ENCODE peak calls at places on chromosome 10, in four cellular contexts. P, J, G and Z are unnamed samples.
A peak's percentile ranks its signal among the peaks of the same experiment; 100 is the strongest.

GRCh38 chr10:118662228-118663035 is 67.0 kb upstream of the PRLHR start:
- DNase-seq in G (no peak), P (no peak), J (no peak), Z (peak; percentile 2)

GRCh38 chr10:3102721-3103410 is 35.5 kb downstream of the PFKP start:
- DNase-seq in G (peak; percentile 49), J (no peak), P (peak; percentile 66), Z (no peak)

GRCh38 chr10:45418859-45419672 is 45.0 kb downstream of the ALOX5 start:
- DNase-seq in G (peak; percentile 27), J (no peak), P (peak; percentile 12), Z (peak; percentile 4)

GRCh38 chr10:483266-483665 is 206.2 kb downstream of the DIP2C start:
- DNase-seq in P (no peak), J (no peak), G (no peak), Z (no peak)

GRCh38 chr10:70480254-70480861 is 1.8 kb downstream of the PALD1 start:
- DNase-seq in G (no peak), P (no peak), J (peak; percentile 84), Z (no peak)

GRCh38 chr10:97673736-97674525 is 13.1 kb downstream of the AVPI1 start:
- DNase-seq in G (peak; percentile 58), J (peak; percentile 34), P (peak; percentile 48), Z (peak; percentile 65)

GRCh38 chr10:53786236-53786635 is 1013.7 kb upstream of the MBL2 start:
- DNase-seq in P (no peak), J (no peak), G (no peak), Z (no peak)

GRCh38 chr10:128567561-128567960 is 441.3 kb upstream of the MKI67 start:
- DNase-seq in P (no peak), G (no peak), J (no peak), Z (no peak)

GRCh38 chr10:126191192-126191591 is 197.1 kb downstream of the ADAM12 start:
- DNase-seq in J (no peak), G (no peak), P (no peak), Z (no peak)

GRCh38 chr10:87775766-87776165 is 42.3 kb downstream of the ATAD1 start:
- DNase-seq in P (peak; percentile 20), J (no peak), G (peak; percentile 26), Z (peak; percentile 16)

GRCh38 chr10:75042292-75042974 is 69.0 kb upstream of the SAMD8 start:
- DNase-seq in G (peak; percentile 46), P (peak; percentile 74), J (no peak), Z (peak; percentile 68)

GRCh38 chr10:110717830-110718595 is 73.9 kb downstream of the RBM20 start:
- DNase-seq in J (no peak), P (no peak), G (no peak), Z (no peak)

GRCh38 chr10:91901784-91902677 is 7.3 kb downstream of the FGFBP3 start:
- DNase-seq in J (no peak), P (peak; percentile 90), G (peak; percentile 95), Z (peak; percentile 92)

GRCh38 chr10:71244638-71245419 is 32.5 kb downstream of the UNC5B start:
- DNase-seq in J (no peak), P (peak; percentile 70), G (peak; percentile 96), Z (no peak)

GRCh38 chr10:83625831-83626360 is 513.4 kb upstream of the GHITM start:
- DNase-seq in G (no peak), J (no peak), P (no peak), Z (no peak)

GRCh38 chr10:21393941-21394340 is 131.5 kb downstream of the SKIDA1 start:
- DNase-seq in J (no peak), G (no peak), P (no peak), Z (no peak)

GRCh38 chr10:35451103-35452016 is 115.1 kb downstream of the CCNY start:
- DNase-seq in P (no peak), J (no peak), G (peak; percentile 56), Z (no peak)

GRCh38 chr10:7354330-7355047 is 56.3 kb downstream of the SFMBT2 start:
- DNase-seq in J (no peak), G (peak; percentile 84), P (peak; percentile 69), Z (peak; percentile 61)

GRCh38 chr10:43055217-43055616 is 21.7 kb upstream of the RET start:
- DNase-seq in G (no peak), P (no peak), J (no peak), Z (no peak)

GRCh38 chr10:43976292-43976691 is 327.6 kb upstream of the ZNF32 start:
- DNase-seq in J (no peak), P (no peak), G (no peak), Z (no peak)

GRCh38 chr10:102691701-102692100 is 22.5 kb downstream of the ARL3 start:
- DNase-seq in P (no peak), J (no peak), G (no peak), Z (no peak)

GRCh38 chr10:109966961-109967738 is 40.6 kb upstream of the ADD3 start:
- DNase-seq in J (no peak), G (peak; percentile 92), P (peak; percentile 72), Z (no peak)

GRCh38 chr10:95350212-95350829 is 59.5 kb upstream of the PDLIM1 start:
- DNase-seq in J (no peak), G (peak; percentile 94), P (no peak), Z (no peak)

GRCh38 chr10:34764347-34764991 is 50.6 kb downstream of the PARD3 start:
- DNase-seq in J (no peak), P (no peak), G (no peak), Z (no peak)

GRCh38 chr10:111593578-111593977 is 516.7 kb downstream of the ADRA2A start:
- DNase-seq in P (no peak), G (no peak), J (no peak), Z (no peak)

GRCh38 chr10:18504161-18504560 is 147.2 kb downstream of the NSUN6 start:
- DNase-seq in G (no peak), P (no peak), J (no peak), Z (no peak)

GRCh38 chr10:124259139-124259825 is 159.4 kb downstream of the OAT start:
- DNase-seq in J (peak; percentile 51), G (peak; percentile 16), P (no peak), Z (no peak)

GRCh38 chr10:35635576-35635975 is 6.5 kb downstream of the FZD8 start:
- DNase-seq in J (peak; percentile 50), G (peak; percentile 76), P (peak; percentile 35), Z (peak; percentile 63)

GRCh38 chr10:37434091-37434490 is 308.7 kb downstream of the ANKRD30A start:
- DNase-seq in J (no peak), P (no peak), G (no peak), Z (peak; percentile 34)

GRCh38 chr10:20839910-20840309 is 57.2 kb downstream of the NEBL start:
- DNase-seq in P (no peak), J (no peak), G (no peak), Z (no peak)

GRCh38 chr10:99529483-99530107 is 3.1 kb upstream of the NKX2-3 start:
- DNase-seq in P (no peak), J (no peak), G (peak; percentile 34), Z (no peak)

GRCh38 chr10:110566472-110567200 is 859 bp upstream of the SMC3 start:
- DNase-seq in P (no peak), J (peak; percentile 14), G (no peak), Z (no peak)

GRCh38 chr10:110504111-110504735 is 6.5 kb downstream of the DUSP5 start:
- DNase-seq in P (peak; percentile 73), G (peak; percentile 95), J (no peak), Z (peak; percentile 52)

GRCh38 chr10:131998050-131998844 is 16.5 kb upstream of the BNIP3 start:
- DNase-seq in G (no peak), J (no peak), P (no peak), Z (no peak)
- H3K4me2 ChIP-seq in G (peak overlapping the region; percentile 75), J (no peak overlapping the region), P (peak overlapping the region; percentile 49), Z (peak overlapping the region; percentile 24)

GRCh38 chr10:116829711-116830110 is 19.6 kb upstream of the ENO4 start:
- DNase-seq in G (no peak), J (no peak), P (no peak), Z (no peak)

GRCh38 chr10:116833986-116834760 is 15.1 kb upstream of the ENO4 start:
- DNase-seq in G (no peak), P (no peak), J (no peak), Z (no peak)

GRCh38 chr10:116831086-116831485 is 18.2 kb upstream of the ENO4 start:
- DNase-seq in G (no peak), J (no peak), P (no peak), Z (no peak)

GRCh38 chr10:116828121-116828520 is 21.2 kb upstream of the ENO4 start:
- DNase-seq in J (no peak), P (no peak), G (no peak), Z (no peak)

GRCh38 chr10:116831790-116832189 is 17.5 kb upstream of the ENO4 start:
- DNase-seq in P (no peak), J (no peak), G (no peak), Z (no peak)
- H3K4me1 ChIP-seq in P (peaks cover 7% of the 10 kb centered on the region), J (no peaks in the 10 kb centered on the region), G (no peaks in the 10 kb centered on the region), Z (no peaks in the 10 kb centered on the region)

DNA sequence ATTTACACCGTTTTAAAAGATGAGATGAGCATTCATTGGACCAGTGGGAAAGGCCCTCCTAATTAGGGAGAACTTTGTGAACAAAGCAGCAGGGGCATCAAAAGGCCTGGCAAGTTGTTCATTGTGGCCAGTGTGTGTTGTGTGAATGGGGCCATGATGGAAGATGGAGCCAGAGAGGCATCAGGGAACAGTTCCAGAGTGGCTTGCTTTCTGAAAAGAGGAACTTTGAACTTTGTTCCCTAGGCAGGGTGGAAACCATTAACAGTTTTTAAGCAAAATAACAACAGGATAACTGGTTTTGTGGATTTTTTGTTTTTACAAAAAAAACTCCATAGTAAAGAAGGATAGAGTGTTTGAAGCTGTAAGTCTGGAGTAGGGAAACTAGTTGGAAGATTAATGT is 12.5 kb downstream of the SUV39H2 start:
- DNase-seq in J (no peak), G (no peak), P (no peak), Z (no peak)
- H3K79me2 ChIP-seq in J (peaks cover 94% of the 10 kb centered on the region), G (peaks cover 36% of the 10 kb centered on the region), P (peaks cover 90% of the 10 kb centered on the region), Z (peaks cover 87% of the 10 kb centered on the region)

DNA sequence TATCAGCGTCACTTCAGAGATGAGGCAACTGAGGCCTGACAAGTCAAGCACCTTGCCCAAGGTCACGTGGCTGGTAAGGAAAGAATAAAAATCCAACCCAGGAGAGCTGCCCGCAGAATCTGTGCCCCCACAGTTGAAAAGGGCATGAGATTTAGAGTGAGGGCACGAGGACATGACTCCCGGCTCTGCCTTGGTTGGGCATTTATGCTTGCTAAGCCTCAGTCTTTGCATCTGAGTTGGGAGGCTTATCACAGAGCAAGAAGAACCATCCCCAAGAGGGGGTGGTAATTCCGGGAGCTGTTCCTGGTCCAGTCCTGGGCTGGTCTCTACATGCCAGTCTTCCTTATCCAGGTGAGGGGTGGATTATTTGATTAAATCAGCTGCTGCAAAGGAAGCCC is 37.3 kb downstream of the PLPP4 start:
- DNase-seq in G (no peak), P (no peak), J (no peak), Z (no peak)
- H3K4me2 ChIP-seq in G (no peak overlapping the region), P (no peak overlapping the region), J (no peak overlapping the region), Z (no peak overlapping the region)

DNA sequence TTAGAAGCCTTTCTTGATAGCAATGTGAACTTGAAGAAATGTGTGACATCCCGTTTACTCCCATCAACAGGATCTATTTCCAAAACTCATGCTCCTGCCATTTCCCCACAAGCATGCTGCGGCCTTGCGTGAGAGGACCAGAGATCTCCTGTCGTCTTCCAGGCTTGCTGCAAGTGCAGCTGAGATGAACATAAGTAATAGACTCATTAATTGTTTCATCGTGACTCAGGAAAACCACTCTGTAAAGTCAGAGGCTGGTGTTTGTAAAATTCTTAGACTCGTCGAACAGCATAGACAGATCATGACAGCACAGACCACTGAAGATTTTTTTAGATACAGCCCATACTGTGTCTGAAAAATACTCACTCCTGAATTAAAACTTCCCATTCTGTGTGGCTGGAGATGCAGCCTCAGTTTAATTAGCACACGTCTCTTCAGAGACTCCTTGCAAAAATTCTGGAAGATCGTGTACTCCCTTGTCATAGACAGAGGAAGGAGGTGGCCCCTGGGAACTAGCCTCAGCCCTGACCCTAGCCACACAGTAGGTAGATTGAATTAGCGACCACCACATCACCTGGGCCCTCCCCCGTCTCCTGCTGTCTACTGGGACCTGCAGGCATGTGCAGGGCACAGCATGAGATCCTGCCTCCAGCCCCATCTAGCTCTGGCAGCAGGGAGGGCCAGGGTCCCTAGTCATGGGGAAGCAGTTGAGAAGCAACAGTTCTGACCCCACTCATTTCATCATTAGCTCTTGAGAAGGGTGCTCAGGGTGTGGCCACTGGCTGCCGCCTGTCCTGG is 226.0 kb downstream of the CELF2 start:
- DNase-seq in G (peak; percentile 17), J (no peak), P (peak; percentile 71), Z (no peak)
- H3K4me1 ChIP-seq in G (peaks cover 3% of the 10 kb centered on the region), J (peaks cover 11% of the 10 kb centered on the region), P (peaks cover 7% of the 10 kb centered on the region), Z (no peaks in the 10 kb centered on the region)